ENCODE peak calls at places on chromosomes 16 and 17, in eight cellular contexts. Q is ovary, D is testis, X is uterus, H is esophagus squamous epithelium, J is tibial nerve, E is gastrocnemius medialis, C is esophagus muscularis mucosa. W is an unnamed sample.

GRCh38 chr16:46897471-46897870 is 13.3 kb downstream of the GPT2 start:
- DNase-seq in C (no peak), X (no peak), E (peak; percentile 60), H (no peak), D (no peak), Q (no peak), J (no peak), W (no peak)

GRCh38 chr16:19183187-19183586 is 15.1 kb downstream of the SYT17 start:
- DNase-seq in C (no peak), D (no peak), X (no peak), E (no peak), Q (no peak), H (no peak), J (no peak), W (no peak)

GRCh38 chr17:83050651-83051422 is 28.6 kb upstream of the METRNL start:
- DNase-seq in H (no peak), J (no peak), Q (no peak), C (no peak), D (peak; percentile 32), X (no peak), E (no peak), W (no peak)

GRCh38 chr16:83244057-83244456 is 563.7 kb upstream of the HSBP1 start:
- DNase-seq in E (no peak), D (no peak), C (no peak), X (no peak), Q (no peak), H (no peak), J (no peak), W (no peak)

GRCh38 chr16:2004795-2005517 is 4.7 kb downstream of the ZNF598 start:
- DNase-seq in C (no peak), J (no peak), X (no peak), Q (peak; percentile 36), D (peak; percentile 63), H (no peak), E (no peak), W (no peak)

GRCh38 chr17:29826045-29826692 is 103.9 kb downstream of the SSH2 start:
- DNase-seq in E (no peak), C (no peak), X (no peak), H (no peak), J (no peak), Q (no peak), D (no peak), W (no peak)

GRCh38 chr16:23807028-23807427 is 28.8 kb upstream of the PRKCB start:
- DNase-seq in E (no peak), D (no peak), Q (no peak), J (no peak), X (no peak), H (no peak), C (no peak), W (no peak)

GRCh38 chr17:72967963-72968585 is 124.4 kb downstream of the SLC39A11 start:
- DNase-seq in Q (no peak), C (no peak), H (no peak), X (no peak), J (no peak), D (no peak), E (no peak), W (no peak)

GRCh38 chr17:60970741-60971140 is 293.1 kb downstream of the BCAS3 start:
- DNase-seq in J (no peak), X (no peak), D (no peak), C (no peak), H (no peak), E (no peak), Q (no peak), W (no peak)

GRCh38 chr16:53220585-53220984 is 165.8 kb downstream of the CHD9 start:
- DNase-seq in H (no peak), E (no peak), X (no peak), C (no peak), J (no peak), D (no peak), Q (no peak), W (no peak)

DNA sequence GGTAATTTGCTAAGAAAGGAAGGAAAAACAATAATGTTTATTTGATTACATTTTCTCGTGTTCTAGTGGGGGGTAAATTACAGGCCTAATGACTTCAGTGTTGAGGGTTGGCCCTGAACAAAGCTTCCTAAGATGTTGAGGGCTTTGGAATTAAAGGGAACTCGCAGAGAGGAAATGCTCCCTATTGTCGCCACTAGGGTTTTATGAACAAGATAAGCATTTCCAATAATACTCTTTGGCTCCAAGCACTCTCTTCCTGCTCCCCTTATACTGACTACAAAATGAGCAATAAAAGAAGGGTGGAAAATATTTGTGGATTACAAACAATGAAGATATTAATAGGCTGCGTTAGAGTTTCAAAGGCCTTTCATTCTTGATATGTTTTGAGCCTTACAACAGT is 363.6 kb downstream of the HS3ST3B1 start:
- DNase-seq in Q (no peak), J (no peak), C (no peak), X (no peak), H (no peak), D (no peak), E (no peak), W (no peak)
- H3K4me1 ChIP-seq in Q (no peaks in the 10 kb centered on the region), J (no peaks in the 10 kb centered on the region), C (no peaks in the 10 kb centered on the region), X (no peaks in the 10 kb centered on the region), H (no peaks in the 10 kb centered on the region), D (no peaks in the 10 kb centered on the region), E (no peaks in the 10 kb centered on the region), W (no peaks in the 10 kb centered on the region)

GRCh38 chr17:4741544-4741943 is 1.8 kb upstream of the CXCL16 start:
- DNase-seq in E (no peak), C (no peak), J (no peak), X (no peak), Q (no peak), H (no peak), D (no peak), W (no peak)

GRCh38 chr17:4740584-4740983 is 856 bp upstream of the CXCL16 start:
- DNase-seq in X (no peak), C (no peak), Q (no peak), D (no peak), J (no peak), H (no peak), E (no peak), W (no peak)

GRCh38 chr17:4740025-4740351 is 260 bp upstream of the CXCL16 start:
- DNase-seq in Q (no peak), H (no peak), E (no peak), J (no peak), D (no peak), C (no peak), X (no peak), W (no peak)

GRCh38 chr17:4738136-4739121 is 1.2 kb upstream of the ZMYND15 start:
- DNase-seq in Q (no peak), J (no peak), H (no peak), C (no peak), X (no peak), E (no peak), D (no peak), W (no peak)

GRCh38 chr17:4739122-4740024 is at the start of the genes CXCL16 and ZMYND15:
- DNase-seq in J (no peak), H (no peak), E (no peak), X (peak; percentile 54), D (peak; percentile 60), C (no peak), Q (peak; percentile 72), W (peak; percentile 76)
- TF ChIP-seq POLR2A in J (peak; percentile 22), H (peak; percentile 63), E (peak; percentile 22), X (no peak), D (no peak), C (no peak), Q (no peak), W (no peak)

GRCh38 chr17:28554565-28554964 is 2.1 kb upstream of the UNC119 start:
- DNase-seq in X (no peak), J (no peak), E (no peak), D (no peak), C (no peak), H (no peak), Q (no peak), W (no peak)
- TF ChIP-seq CTCF in X (no peak), J (no peak), E (no peak), D (no peak), C (no peak), H (no peak), Q (no peak), W (no peak)

GRCh38 chr16:84595052-84595481 is 22.8 kb downstream of the COTL1 start:
- DNase-seq in Q (no peak), X (peak; percentile 42), H (no peak), D (no peak), E (no peak), C (no peak), J (no peak), W (no peak)

GRCh38 chr16:84594725-84595038 is 23.2 kb downstream of the COTL1 start:
- DNase-seq in J (no peak), X (no peak), C (no peak), E (no peak), Q (no peak), H (no peak), D (no peak), W (no peak)

GRCh38 chr16:84592718-84593117 is 25.2 kb downstream of the COTL1 start:
- DNase-seq in E (no peak), J (no peak), H (no peak), C (no peak), Q (no peak), X (no peak), D (no peak), W (no peak)

GRCh38 chr16:84596161-84596560 is 21.7 kb downstream of the COTL1 start:
- DNase-seq in Q (no peak), H (no peak), E (no peak), J (no peak), D (no peak), X (no peak), C (no peak), W (no peak)

GRCh38 chr16:84593825-84594724 is 23.8 kb downstream of the COTL1 start:
- DNase-seq in D (peak; percentile 45), Q (no peak), X (peak; percentile 42), H (peak; percentile 61), C (no peak), J (no peak), E (no peak), W (peak; percentile 39)
- H3K4me1 ChIP-seq in D (peaks cover 6% of the 10 kb centered on the region), Q (peaks cover 10% of the 10 kb centered on the region), X (no peaks in the 10 kb centered on the region), H (peaks cover 27% of the 10 kb centered on the region), C (peaks cover 26% of the 10 kb centered on the region), J (peaks cover 38% of the 10 kb centered on the region), E (no peaks in the 10 kb centered on the region), W (peaks cover 34% of the 10 kb centered on the region)